ENCODE peak calls at places on chromosome 18, in six cellular contexts. J, M, K, C, F and O are unnamed samples.

GRCh38 chr18:8926464-8926863 is 176.0 kb upstream of the NDUFV2 start:
- DNase-seq in J (no peak), M (no peak), K (no peak), C (no peak), F (no peak), O (no peak)

GRCh38 chr18:27871731-27872130 is 305.2 kb downstream of the CDH2 start:
- DNase-seq in J (no peak), M (no peak), K (no peak), C (no peak), F (no peak), O (no peak)

GRCh38 chr18:52481116-52481515 is 141.1 kb downstream of the DCC start:
- DNase-seq in J (no peak), M (no peak), K (peak; percentile 68), C (no peak), F (no peak), O (no peak)

GRCh38 chr18:49898421-49898820 is 85.1 kb upstream of the ACAA2 start:
- DNase-seq in J (peak; percentile 13), M (no peak), K (peak; percentile 39), C (peak; percentile 76), F (peak; percentile 31), O (peak; percentile 31)

GRCh38 chr18:79647307-79647706 is 32.3 kb upstream of the CTDP1 start:
- DNase-seq in J (no peak), M (no peak), K (no peak), C (no peak), F (no peak), O (no peak)

GRCh38 chr18:31791817-31792579 is 31.3 kb upstream of the SLC25A52 start:
- DNase-seq in J (no peak), M (no peak), K (no peak), C (no peak), F (peak; percentile 39), O (no peak)

GRCh38 chr18:30512872-30513271 is 529.7 kb downstream of the DSC3 start:
- DNase-seq in J (no peak), M (no peak), K (no peak), C (no peak), F (no peak), O (no peak)

GRCh38 chr18:70333316-70333715 is 44.5 kb downstream of the SOCS6 start:
- DNase-seq in J (no peak), M (no peak), K (no peak), C (no peak), F (no peak), O (no peak)

GRCh38 chr18:43122955-43123354 is 7.5 kb upstream of the RIT2 start:
- DNase-seq in J (no peak), M (no peak), K (no peak), C (no peak), F (no peak), O (no peak)

GRCh38 chr18:11114653-11115052 is 34.7 kb downstream of the PIEZO2 start:
- DNase-seq in J (no peak), M (no peak), K (no peak), C (no peak), F (no peak), O (no peak)